ENCODE peak calls at places on chromosomes 6 and 20, in four cellular contexts. Q is K562, W is HepG2, N is GM12878. K is an unnamed sample.

GRCh38 chr20:62114894-62115293 is 7.4 kb upstream of the LSM14B start:
- DNase-seq in Q (no peak), W (no peak), N (no peak), K (peak; percentile 58)

GRCh38 chr6:1321715-1322114 is 9.8 kb downstream of the FOXQ1 start:
- DNase-seq in Q (no peak), W (no peak), N (no peak), K (no peak)

GRCh38 chr20:62804632-62805364 is at the start of gene OGFR:
- DNase-seq in Q (peak; percentile 90), W (no peak), N (no peak), K (peak; percentile 66)

GRCh38 chr6:23175391-23175790 is 606.0 kb downstream of the HDGFL1 start:
- DNase-seq in Q (no peak), W (no peak), N (no peak), K (no peak)

GRCh38 chr6:38354033-38354373 is 285.7 kb downstream of the BTBD9 start:
- DNase-seq in Q (no peak), W (no peak), N (no peak), K (no peak)

GRCh38 chr20:2130668-2131067 is 29.0 kb downstream of the STK35 start:
- DNase-seq in Q (no peak), W (no peak), N (no peak), K (no peak)

GRCh38 chr6:37433657-37434271 is 743 bp downstream of the CMTR1 start:
- DNase-seq in Q (no peak), W (peak; percentile 16), N (peak; percentile 31), K (no peak)

GRCh38 chr6:107843400-107843799 is 19.3 kb upstream of the SCML4 start:
- DNase-seq in Q (no peak), W (no peak), N (no peak), K (no peak)

GRCh38 chr20:53657289-53657678 is 63.6 kb upstream of the ZNF217 start:
- DNase-seq in Q (no peak), W (no peak), N (no peak), K (no peak)

GRCh38 chr6:145841668-145842067 is 27.1 kb upstream of the FBXO30 start:
- DNase-seq in Q (no peak), W (no peak), N (no peak), K (no peak)

GRCh38 chr20:57252559-57253162 is 13.8 kb downstream of the BMP7 start:
- DNase-seq in Q (no peak), W (no peak), N (no peak), K (no peak)

GRCh38 chr20:38136421-38137245 is 28.4 kb downstream of the TGM2 start:
- DNase-seq in Q (no peak), W (no peak), N (no peak), K (no peak)

GRCh38 chr6:33956206-33956605 is 152.4 kb upstream of the MLN start:
- DNase-seq in Q (no peak), W (no peak), N (no peak), K (no peak)

GRCh38 chr20:50146732-50147662 is 6.5 kb downstream of the PEDS1 start:
- DNase-seq in Q (peak; percentile 41), W (no peak), N (peak; percentile 45), K (no peak)

GRCh38 chr6:25697537-25698340 is 45.7 kb downstream of the SCGN start:
- DNase-seq in Q (no peak), W (no peak), N (no peak), K (no peak)

GRCh38 chr6:161169690-161170089 is 104.2 kb downstream of the AGPAT4 start:
- DNase-seq in Q (peak; percentile 88), W (no peak), N (no peak), K (no peak)

GRCh38 chr6:118419448-118420394 is 128.4 kb upstream of the PLN start:
- DNase-seq in Q (no peak), W (no peak), N (no peak), K (no peak)

GRCh38 chr6:136166815-136167214 is 83.3 kb downstream of the MTFR2 start:
- DNase-seq in Q (no peak), W (no peak), N (no peak), K (no peak)

GRCh38 chr6:6131492-6132109 is 124.9 kb upstream of the NRN1 start:
- DNase-seq in Q (peak; percentile 66), W (peak; percentile 53), N (no peak), K (peak; percentile 31)

GRCh38 chr20:19713851-19714716 is 44.0 kb upstream of the RIN2 start:
- DNase-seq in Q (no peak), W (no peak), N (no peak), K (no peak)

GRCh38 chr6:52503853-52504777 is 72.7 kb downstream of the TRAM2 start:
- DNase-seq in Q (peak; percentile 90), W (no peak), N (no peak), K (no peak)

GRCh38 chr6:13368716-13369115 is 40.4 kb upstream of the TBC1D7 start:
- DNase-seq in Q (no peak), W (no peak), N (no peak), K (no peak)

GRCh38 chr6:164477126-164477525 is 832.3 kb downstream of the C6orf118 start:
- DNase-seq in Q (no peak), W (no peak), N (no peak), K (no peak)

GRCh38 chr6:11947569-11947968 is 64.5 kb upstream of the HIVEP1 start:
- DNase-seq in Q (no peak), W (no peak), N (no peak), K (no peak)

GRCh38 chr20:17377222-17377621 is 150.4 kb downstream of the PCSK2 start:
- DNase-seq in Q (no peak), W (no peak), N (no peak), K (no peak)

GRCh38 chr6:106556368-106556960 is 72.8 kb downstream of the RTN4IP1 start:
- DNase-seq in Q (no peak), W (peak; percentile 15), N (no peak), K (no peak)

GRCh38 chr6:66396549-66396948 is 689.5 kb upstream of the EYS start:
- DNase-seq in Q (no peak), W (no peak), N (no peak), K (no peak)

GRCh38 chr6:6645266-6645917 is 56.9 kb downstream of the LY86 start:
- DNase-seq in Q (no peak), W (no peak), N (no peak), K (no peak)

DNA sequence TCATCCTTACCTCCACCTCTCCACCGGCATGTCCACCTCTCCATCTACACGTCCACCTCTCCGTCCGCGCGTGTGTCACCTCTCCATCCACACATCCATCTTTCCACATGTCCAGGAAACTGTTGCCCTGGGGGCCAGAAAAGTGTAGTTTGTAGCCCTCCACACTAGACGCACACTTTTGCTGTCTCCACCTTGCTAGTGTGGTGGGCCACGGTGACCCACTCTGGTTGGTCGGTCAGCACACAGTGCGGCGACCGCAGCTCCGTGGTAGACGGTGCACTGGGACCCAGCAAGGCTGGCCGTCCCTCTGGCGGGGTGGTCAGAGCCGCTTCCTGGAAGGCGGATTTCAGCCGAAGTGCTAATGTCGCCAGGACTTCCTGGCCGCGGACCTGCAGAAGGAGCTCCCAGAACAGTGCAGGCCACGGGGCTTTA is 268.6 kb downstream of the DLL1 start:
- DNase-seq in Q (no peak), W (no peak), N (no peak), K (no peak)
- TF ChIP-seq HDAC6 in Q (no peak), W (no peak), N (no peak), K (no peak)

GRCh38 chr6:47206626-47207025 is 103.1 kb downstream of the TNFRSF21 start:
- DNase-seq in Q (no peak), W (no peak), N (no peak), K (no peak)
- TF ChIP-seq HDAC6 in Q (no peak), W (no peak), N (no peak), K (no peak)

DNA sequence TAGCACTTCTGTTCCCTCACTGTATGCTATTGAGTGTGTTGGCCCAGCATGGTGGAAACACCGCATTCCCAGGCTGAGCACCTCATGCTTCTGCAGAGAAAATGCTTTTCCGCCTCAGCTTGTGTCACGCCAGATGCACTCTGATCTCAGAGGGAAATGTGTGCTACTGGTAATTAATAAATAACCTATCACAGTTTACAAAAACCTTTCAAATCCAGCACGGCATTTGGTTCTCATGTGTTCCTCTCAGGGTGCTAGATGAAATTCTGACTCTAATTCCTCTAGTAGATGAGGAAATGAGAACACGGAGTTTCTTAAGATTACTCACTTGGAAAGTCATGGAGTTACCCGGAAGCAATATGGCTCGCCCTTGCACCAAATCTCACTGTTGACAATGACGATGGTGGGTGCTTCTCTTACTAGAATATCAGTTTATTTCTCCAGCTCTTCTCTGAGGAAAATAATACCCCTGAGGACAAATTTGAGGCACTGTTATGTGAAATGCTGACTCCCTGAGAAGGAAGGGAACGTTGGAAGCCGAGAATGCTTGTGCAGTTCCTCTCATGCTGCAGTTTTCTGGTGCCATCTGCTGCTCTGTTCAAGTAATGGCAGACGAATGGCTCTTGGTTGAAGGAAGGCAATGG is 116.6 kb downstream of the RNF144B start:
- DNase-seq in Q (peak; percentile 39), W (peak; percentile 80), N (peak; percentile 35), K (peak; percentile 23)
- TF ChIP-seq HDAC6 in Q (no peak), W (no peak), N (no peak), K (no peak)

GRCh38 chr20:4230651-4231050 is 215.3 kb upstream of the RNF24 start:
- DNase-seq in Q (no peak), W (no peak), N (no peak), K (no peak)
- TF ChIP-seq HDAC6 in Q (no peak), W (no peak), N (no peak), K (no peak)

GRCh38 chr6:30939473-30939872 is 1.3 kb upstream of the MUCL3 start:
- DNase-seq in Q (no peak), W (no peak), N (no peak), K (no peak)
- TF ChIP-seq HDAC6 in Q (no peak), W (no peak), N (no peak), K (no peak)

GRCh38 chr20:60056345-60057122 is 98.3 kb downstream of the CDH26 start:
- DNase-seq in Q (no peak), W (no peak), N (no peak), K (no peak)

GRCh38 chr20:60058869-60059268 is 100.6 kb downstream of the CDH26 start:
- DNase-seq in Q (no peak), W (no peak), N (no peak), K (no peak)

GRCh38 chr20:60060006-60060557 is 101.9 kb downstream of the CDH26 start:
- DNase-seq in Q (no peak), W (no peak), N (no peak), K (no peak)

GRCh38 chr20:60057123-60057865 is 99.1 kb downstream of the CDH26 start:
- DNase-seq in Q (peak; percentile 69), W (peak; percentile 66), N (peak; percentile 17), K (peak; percentile 44)

DNA sequence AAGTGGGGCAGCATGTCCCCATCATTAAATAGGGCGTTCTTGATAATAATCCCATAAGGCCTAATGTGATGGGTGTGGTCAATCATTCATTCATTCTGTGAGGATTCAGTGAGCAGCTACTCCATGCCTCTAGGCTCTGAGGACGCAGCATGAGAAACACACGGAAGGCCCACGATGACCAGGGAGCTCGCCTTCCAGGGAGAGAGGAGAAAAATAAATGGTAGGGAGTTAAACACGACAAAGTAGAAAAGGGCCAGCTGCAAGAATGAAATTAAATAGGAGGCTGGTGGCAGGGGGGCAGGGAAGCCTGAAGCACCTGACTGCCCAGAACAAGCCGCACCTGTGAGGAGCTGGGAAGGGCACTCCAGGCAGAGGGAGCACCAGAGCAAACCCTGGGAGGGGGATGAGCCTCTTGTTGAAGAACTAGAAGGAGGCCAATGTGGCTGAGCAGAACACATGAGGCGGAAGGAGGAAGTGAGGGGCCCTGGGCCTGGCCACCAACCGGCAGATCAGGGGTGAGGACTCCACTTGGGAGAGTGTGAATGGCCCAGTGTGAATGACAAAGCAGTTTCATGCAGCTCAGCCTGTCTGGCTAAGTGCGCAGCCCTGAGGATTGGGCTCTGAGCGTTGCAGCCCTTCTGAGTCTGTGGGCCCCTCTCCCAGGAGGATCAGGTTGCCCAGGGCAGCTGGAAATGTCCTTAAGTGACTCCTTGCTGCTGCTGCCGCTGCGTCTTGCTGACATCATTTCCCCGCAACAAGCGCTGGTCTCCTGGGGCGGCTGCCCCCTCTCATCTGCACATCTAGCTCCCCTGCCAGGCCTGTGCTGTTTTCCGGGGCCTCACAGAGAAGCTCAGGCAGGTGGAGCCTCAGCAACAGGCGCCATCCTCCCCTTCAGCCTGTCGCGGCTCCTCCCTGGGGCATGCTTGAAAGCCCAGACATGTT is 99.9 kb downstream of the CDH26 start:
- DNase-seq in Q (no peak), W (no peak), N (no peak), K (peak; percentile 61)
- TF ChIP-seq HDAC6 in Q (no peak), W (no peak), N (no peak), K (no peak)

K was measured in H1.